ENCODE peak calls at places on chromosomes 3 and 15, in eight cellular contexts. Q, S, J, R, L, N, C and A are unnamed samples.
A peak's percentile ranks its signal among the peaks of the same experiment; 100 is the strongest.

GRCh38 chr15:94363382-94363781 is 132.0 kb downstream of the MCTP2 start:
- DNase-seq in Q (no peak), S (no peak), J (no peak), R (no peak), L (no peak), N (no peak), C (no peak), A (no peak)

GRCh38 chr15:32113224-32113623 is 82.9 kb downstream of the CHRNA7 start:
- DNase-seq in Q (no peak), S (no peak), J (no peak), R (no peak), L (no peak), N (no peak), C (no peak), A (no peak)

GRCh38 chr3:59364471-59364870 is 314.6 kb upstream of the CFAP20DC start:
- DNase-seq in Q (no peak), S (no peak), J (no peak), R (no peak), L (no peak), N (no peak), C (no peak), A (no peak)

GRCh38 chr3:194042947-194043346 is 93.0 kb upstream of the HES1 start:
- DNase-seq in Q (no peak), S (no peak), J (no peak), R (no peak), L (no peak), N (no peak), C (no peak), A (no peak)

GRCh38 chr3:143252931-143253330 is 133.4 kb downstream of the CHST2 start:
- DNase-seq in Q (no peak), S (no peak), J (no peak), R (no peak), L (no peak), N (no peak), C (no peak), A (no peak)

GRCh38 chr15:80970018-80970657 is 19.5 kb downstream of the MESD start:
- DNase-seq in Q (peak; percentile 49), S (no peak), J (peak; percentile 40), R (no peak), L (no peak), N (peak; percentile 86), C (peak; percentile 41), A (no peak)

GRCh38 chr3:105362021-105362665 is 4.6 kb upstream of the ALCAM start:
- DNase-seq in Q (no peak), S (no peak), J (no peak), R (no peak), L (no peak), N (no peak), C (no peak), A (no peak)

GRCh38 chr3:62954579-62954978 is 79.4 kb upstream of the CADPS start:
- DNase-seq in Q (peak; percentile 34), S (no peak), J (no peak), R (no peak), L (no peak), N (no peak), C (no peak), A (no peak)

GRCh38 chr3:184155644-184156521 is 706 bp downstream of the DVL3 start:
- DNase-seq in Q (peak; percentile 36), S (peak; percentile 68), J (peak; percentile 26), R (peak; percentile 78), L (peak; percentile 31), N (peak; percentile 61), C (peak; percentile 43), A (peak; percentile 84)

GRCh38 chr3:55690746-55691540 is 203.8 kb upstream of the WNT5A start:
- DNase-seq in Q (no peak), S (no peak), J (no peak), R (no peak), L (no peak), N (peak; percentile 78), C (peak; percentile 64), A (no peak)

GRCh38 chr15:58748787-58749531 is 548 bp downstream of the ADAM10 start:
- DNase-seq in Q (peak; percentile 48), S (peak; percentile 70), J (peak; percentile 13), R (peak; percentile 81), L (peak; percentile 60), N (peak; percentile 69), C (peak; percentile 59), A (peak; percentile 86)
- H3K4me3 ChIP-seq in Q (peak overlapping the region; percentile 99), S (peak overlapping the region; percentile 87), J (peak overlapping the region; percentile 84), R (peak overlapping the region; percentile 82), L (peak overlapping the region; percentile 97), N (peak overlapping the region; percentile 89), C (peak overlapping the region; percentile 81), A (peak overlapping the region; percentile 67)

GRCh38 chr3:11611271-11611893 is 32.3 kb downstream of the VGLL4 start:
- DNase-seq in Q (no peak), S (no peak), J (no peak), R (no peak), L (no peak), N (no peak), C (no peak), A (no peak)

GRCh38 chr3:11610700-11611099 is 33.0 kb downstream of the VGLL4 start:
- DNase-seq in Q (no peak), S (no peak), J (no peak), R (no peak), L (no peak), N (no peak), C (no peak), A (no peak)

GRCh38 chr3:11610044-11610671 is 33.6 kb downstream of the VGLL4 start:
- DNase-seq in Q (no peak), S (no peak), J (no peak), R (no peak), L (no peak), N (no peak), C (no peak), A (peak; percentile 69)

GRCh38 chr3:11607816-11608215 is 35.9 kb downstream of the VGLL4 start:
- DNase-seq in Q (no peak), S (no peak), J (no peak), R (no peak), L (no peak), N (no peak), C (no peak), A (no peak)

DNA sequence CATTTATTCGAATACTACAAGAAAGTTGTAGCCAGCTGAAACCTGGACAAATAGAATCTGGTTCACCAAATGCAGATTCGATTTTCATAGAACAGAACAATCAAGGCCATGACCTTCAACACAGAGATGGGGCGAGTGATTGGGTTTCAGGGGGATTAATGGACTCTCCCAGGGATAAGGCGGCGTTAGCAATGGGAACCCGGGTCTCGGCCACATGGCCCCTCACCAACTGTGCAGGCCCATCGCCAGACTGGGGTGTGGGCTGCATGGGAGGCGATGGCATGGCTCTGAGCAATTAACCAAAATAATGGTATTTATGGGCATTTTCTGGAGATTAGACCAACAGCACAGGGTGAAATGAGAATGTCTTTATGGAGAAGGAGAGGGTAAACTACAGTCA is 34.2 kb downstream of the VGLL4 start:
- DNase-seq in Q (no peak), S (no peak), J (no peak), R (no peak), L (no peak), N (no peak), C (no peak), A (no peak)
- H3K27ac ChIP-seq in Q (no peak overlapping the region), S (no peak overlapping the region), J (no peak overlapping the region), R (no peak overlapping the region), L (no peak overlapping the region), N (no peak overlapping the region), C (no peak overlapping the region), A (no peak overlapping the region)

DNA sequence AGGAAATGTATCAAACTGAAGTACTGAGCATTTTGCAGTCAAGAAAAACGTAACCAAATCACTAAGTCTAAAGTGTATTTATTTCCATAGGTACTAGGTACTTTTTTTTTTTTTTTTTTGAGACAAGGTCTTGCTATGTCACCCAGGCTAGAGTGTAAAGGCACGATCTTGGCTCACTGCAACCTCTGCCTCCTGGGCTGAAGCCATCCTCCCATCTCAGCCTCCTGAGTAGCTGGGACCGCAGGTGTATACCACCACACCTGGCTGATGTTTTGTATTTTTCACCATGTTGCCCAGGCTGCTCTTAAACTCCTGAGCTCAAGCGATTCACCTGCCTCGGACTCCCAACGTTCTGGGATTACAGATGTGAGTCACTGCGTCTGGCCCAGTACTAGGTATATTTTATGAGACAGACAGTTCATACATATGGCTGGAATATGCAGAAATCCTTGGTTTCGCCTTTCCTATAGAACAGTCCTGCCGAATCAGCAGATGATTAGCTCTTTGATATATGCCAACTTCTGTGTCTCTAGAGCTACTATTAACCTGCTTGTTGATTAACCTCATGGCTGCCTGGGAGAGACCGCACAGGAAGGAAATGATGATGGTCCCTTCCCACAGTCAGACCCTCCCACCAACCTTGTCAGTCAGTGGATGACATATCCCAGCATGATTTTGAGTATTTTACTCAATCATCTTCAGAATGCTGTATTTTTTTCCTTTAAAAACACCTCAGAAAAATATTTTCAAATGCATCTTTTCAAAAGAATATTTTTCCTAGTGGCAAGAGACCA is 32.3 kb downstream of the TMOD3 start:
- DNase-seq in Q (no peak), S (no peak), J (peak; percentile 42), R (no peak), L (peak; percentile 22), N (no peak), C (no peak), A (no peak)
- H3K36me3 ChIP-seq in Q (no peaks in the 10 kb centered on the region), S (peaks cover 40% of the 10 kb centered on the region), J (peaks cover 19% of the 10 kb centered on the region), R (peaks cover 28% of the 10 kb centered on the region), L (no peaks in the 10 kb centered on the region), N (no peaks in the 10 kb centered on the region), C (peaks cover 20% of the 10 kb centered on the region), A (peaks cover 3% of the 10 kb centered on the region)

GRCh38 chr15:78050441-78050809 is 27.1 kb downstream of the TBC1D2B start:
- DNase-seq in Q (no peak), S (no peak), J (no peak), R (no peak), L (no peak), N (no peak), C (no peak), A (no peak)

GRCh38 chr15:78047631-78048409 is 29.7 kb downstream of the TBC1D2B start:
- DNase-seq in Q (peak; percentile 50), S (peak; percentile 61), J (peak; percentile 48), R (no peak), L (peak; percentile 41), N (no peak), C (peak; percentile 74), A (no peak)

GRCh38 chr15:78046796-78047341 is 30.6 kb downstream of the TBC1D2B start:
- DNase-seq in Q (peak; percentile 45), S (peak; percentile 59), J (no peak), R (no peak), L (no peak), N (no peak), C (no peak), A (no peak)

GRCh38 chr15:78049691-78050440 is 27.6 kb downstream of the TBC1D2B start:
- DNase-seq in Q (peak; percentile 25), S (peak; percentile 53), J (no peak), R (no peak), L (peak; percentile 62), N (no peak), C (no peak), A (no peak)

DNA sequence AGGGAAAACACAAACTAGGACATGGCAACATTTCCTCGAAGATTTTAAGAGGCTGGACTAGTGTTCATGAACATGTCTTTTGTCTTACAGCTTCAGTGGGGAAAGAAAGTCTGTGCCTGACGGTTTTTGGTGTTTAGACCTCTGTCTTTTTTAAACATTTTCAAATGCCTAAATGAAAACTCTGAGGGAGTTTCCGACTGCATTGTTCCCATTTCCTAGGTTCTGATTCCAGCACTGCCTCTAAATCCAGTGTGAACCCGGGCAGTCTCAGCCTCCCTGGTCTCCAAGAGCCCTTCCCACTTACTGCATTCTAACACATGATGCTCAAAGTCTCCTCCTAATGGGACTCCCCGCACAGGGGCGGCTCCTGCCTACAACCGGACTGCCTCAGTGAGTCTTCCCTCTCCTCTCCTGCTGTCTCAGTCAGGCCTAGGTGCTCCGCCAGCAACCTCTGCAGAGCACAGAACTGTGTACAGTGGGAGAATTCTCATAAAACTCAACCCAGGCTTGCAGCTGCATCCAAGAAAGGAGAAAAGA is 29.0 kb downstream of the TBC1D2B start:
- DNase-seq in Q (no peak), S (no peak), J (no peak), R (no peak), L (no peak), N (no peak), C (no peak), A (no peak)
- H3K4me3 ChIP-seq in Q (no peak overlapping the region), S (no peak overlapping the region), J (no peak overlapping the region), R (no peak overlapping the region), L (no peak overlapping the region), N (no peak overlapping the region), C (no peak overlapping the region), A (no peak overlapping the region)